ENCODE peak calls at places on chromosomes 1 and 21, in four cellular contexts. P is suprapubic skin, R is pancreas, D is sigmoid colon. C is an unnamed sample. For H3K27me3, the result is how much of the 10 kb centered on the place peaks cover.

GRCh38 chr1:202691846-202692245 is 18.4 kb downstream of the SYT2 start:
- DNase-seq in P (no peak), R (no peak), D (no peak), C (no peak)

GRCh38 chr21:42962360-42963007 is 11.9 kb upstream of the PKNOX1 start:
- DNase-seq in P (no peak), D (peak), R (no peak), C (no peak)

GRCh38 chr1:240107058-240107684 is 15.5 kb downstream of the FMN2 start:
- DNase-seq in P (no peak), D (no peak), R (no peak), C (no peak)

GRCh38 chr21:45467221-45467779 is 62.3 kb downstream of the COL18A1 start:
- DNase-seq in P (no peak), D (no peak), R (no peak), C (no peak)

GRCh38 chr1:9385801-9386573 is 93.3 kb downstream of the SPSB1 start:
- DNase-seq in R (no peak), D (no peak), P (no peak), C (no peak)

GRCh38 chr1:81335876-81336275 is 464.9 kb upstream of the ADGRL2 start:
- DNase-seq in P (no peak), D (no peak), R (no peak), C (no peak)

GRCh38 chr1:156623946-156624813 is 5.0 kb downstream of the HAPLN2 start:
- DNase-seq in P (no peak), R (peak), D (peak), C (no peak)

GRCh38 chr1:197955486-197956394 is 38.6 kb downstream of the LHX9 start:
- DNase-seq in P (no peak), R (no peak), D (no peak), C (no peak)

GRCh38 chr1:43292679-43293078 is 7.3 kb upstream of the C1orf210 start:
- DNase-seq in P (no peak), R (no peak), D (no peak), C (no peak)

GRCh38 chr1:25744140-25744581 is 55.8 kb upstream of the SELENON start:
- DNase-seq in R (peak), P (peak), D (peak), C (no peak)

GRCh38 chr21:37119421-37120218 is 46.6 kb downstream of the TTC3 start:
- DNase-seq in P (no peak), R (no peak), D (no peak), C (no peak)

GRCh38 chr1:19321071-19321470 is 8.9 kb downstream of the SLC66A1 start:
- DNase-seq in R (no peak), P (no peak), D (no peak), C (no peak)

GRCh38 chr1:218642033-218642954 is 297.2 kb downstream of the TGFB2 start:
- DNase-seq in P (no peak), D (no peak), R (no peak), C (no peak)

GRCh38 chr1:155307247-155307740 is 1.4 kb upstream of the FDPS start:
- DNase-seq in R (no peak), P (no peak), D (no peak), C (no peak)

GRCh38 chr21:39625211-39625895 is 12.6 kb downstream of the B3GALT5 start:
- DNase-seq in P (no peak), D (no peak), R (no peak), C (no peak)

GRCh38 chr1:78068681-78069283 is 23.0 kb downstream of the GIPC2 start:
- DNase-seq in D (no peak), P (no peak), R (no peak), C (no peak)

GRCh38 chr1:179803916-179804315 is 60.8 kb downstream of the FAM163A start:
- DNase-seq in D (no peak), R (no peak), P (no peak), C (no peak)

GRCh38 chr1:20593766-20594165 is 4.9 kb downstream of the CDA start:
- DNase-seq in D (no peak), R (no peak), P (no peak), C (no peak)

GRCh38 chr1:63888984-63889383 is 115.2 kb downstream of the ROR1 start:
- DNase-seq in D (no peak), P (no peak), R (no peak), C (no peak)

GRCh38 chr21:17359781-17360180 is 153.1 kb upstream of the CXADR start:
- DNase-seq in P (no peak), R (no peak), D (no peak), C (no peak)

GRCh38 chr1:38551908-38552307 is 307.7 kb downstream of the RRAGC start:
- DNase-seq in P (no peak), D (no peak), R (no peak), C (no peak)

GRCh38 chr1:237124856-237125462 is 83.0 kb downstream of the RYR2 start:
- DNase-seq in R (no peak), P (no peak), D (no peak), C (no peak)

GRCh38 chr1:12454406-12455391 is 163.3 kb downstream of the DHRS3 start:
- DNase-seq in P (peak), R (no peak), D (peak), C (no peak)

GRCh38 chr1:205065666-205066065 is 18.6 kb downstream of the TMEM81 start:
- DNase-seq in P (peak), D (peak), R (no peak), C (no peak)

GRCh38 chr1:24216730-24217129 is 29.6 kb upstream of the IFNLR1 start:
- DNase-seq in D (no peak), P (no peak), R (no peak), C (no peak)

GRCh38 chr21:45556645-45557601 is 14.7 kb upstream of the SLC19A1 start:
- DNase-seq in D (peak), R (no peak), P (peak), C (no peak)

GRCh38 chr1:231019711-231020110 is 20.3 kb downstream of the FAM89A start:
- DNase-seq in D (no peak), R (no peak), P (no peak), C (no peak)

GRCh38 chr1:35660581-35661473 is 19.5 kb upstream of the PSMB2 start:
- DNase-seq in P (no peak), D (no peak), R (no peak), C (no peak)

GRCh38 chr1:234246638-234247116 is 126.6 kb upstream of the COA6 start:
- DNase-seq in D (no peak), R (no peak), P (no peak), C (peak)

GRCh38 chr1:152182431-152182830 is 23.4 kb upstream of the RPTN start:
- DNase-seq in D (no peak), R (no peak), P (no peak), C (no peak)

GRCh38 chr1:219066631-219067349 is 106.9 kb upstream of the LYPLAL1 start:
- DNase-seq in D (no peak), R (no peak), P (no peak), C (no peak)

GRCh38 chr1:165949335-165950130 is 122.1 kb downstream of the UCK2 start:
- DNase-seq in D (no peak), P (no peak), R (no peak), C (no peak)

GRCh38 chr1:183032122-183032921 is 9.1 kb downstream of the LAMC1 start:
- DNase-seq in D (no peak), R (no peak), P (no peak), C (no peak)

GRCh38 chr1:41464886-41465285 is 19.6 kb downstream of the EDN2 start:
- DNase-seq in D (no peak), P (no peak), R (no peak), C (no peak)

DNA sequence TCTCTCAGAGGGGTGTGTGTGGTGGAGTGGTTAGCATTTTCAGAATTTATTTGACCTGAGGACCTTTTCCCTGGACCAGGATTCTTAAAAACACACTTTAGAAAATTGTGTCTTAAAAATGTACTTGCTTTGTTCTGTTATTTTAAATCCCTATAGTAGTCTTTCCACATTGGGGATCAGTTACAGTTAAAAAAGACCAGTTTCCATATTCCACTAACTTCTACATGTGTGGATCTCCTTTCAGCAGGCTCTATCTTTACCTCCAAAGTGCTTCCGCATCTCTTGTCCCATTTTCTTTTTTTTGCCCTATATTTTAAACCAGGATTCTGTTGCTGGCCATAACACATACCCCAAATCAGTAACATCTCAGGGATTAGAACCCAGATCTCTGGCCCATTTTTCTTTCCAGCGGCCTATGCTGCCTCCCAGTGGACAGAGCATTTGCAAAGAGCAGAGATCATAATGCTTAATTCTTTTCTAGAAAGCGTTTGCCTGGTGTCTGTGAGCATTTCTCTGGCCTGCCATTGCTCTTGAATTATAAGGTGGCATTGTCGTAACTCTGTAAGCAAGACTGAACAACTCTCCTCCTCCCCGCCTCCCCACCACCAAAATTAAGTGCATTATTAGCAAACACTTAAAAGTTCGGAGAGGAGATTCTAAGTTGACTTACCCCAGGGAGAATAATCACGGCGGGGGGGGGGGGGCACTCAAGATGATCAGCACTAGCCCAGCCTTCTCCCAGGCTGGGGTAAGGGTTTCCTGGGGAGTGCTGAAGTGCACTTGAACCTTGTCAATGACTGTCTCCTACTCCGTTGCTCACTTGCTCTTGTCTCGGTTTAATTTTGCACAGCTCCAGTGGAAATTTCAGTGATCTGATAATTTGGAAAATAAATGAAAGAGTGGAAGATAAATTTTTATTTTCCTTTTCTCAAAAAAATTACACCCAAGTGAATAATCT is 58.9 kb downstream of the PBX1 start:
- DNase-seq in P (no peak), R (no peak), D (no peak), C (no peak)
- TF ChIP-seq CTCF in P (peak), R (peak), D (peak), C (peak)

DNA sequence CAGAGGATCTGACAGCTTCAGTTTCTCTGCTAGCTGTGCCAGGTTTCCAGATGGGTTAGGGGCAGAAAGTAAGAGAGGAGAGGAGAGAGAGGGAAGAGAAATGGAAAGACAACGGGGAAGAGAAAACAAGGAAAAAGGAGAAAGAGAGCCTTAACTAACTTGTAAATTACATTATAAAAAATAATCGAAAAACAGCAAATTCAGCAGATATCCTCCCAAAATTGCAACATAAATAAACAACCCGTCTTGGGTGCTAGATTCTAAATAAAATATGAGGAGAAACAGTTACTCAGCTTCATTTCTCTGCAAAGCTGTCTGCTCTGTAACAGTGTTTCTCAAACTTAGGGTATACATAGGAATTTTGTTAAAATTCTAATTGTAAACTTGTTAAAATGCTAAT is 29.2 kb downstream of the SEC16B start:
- DNase-seq in P (no peak), D (no peak), R (no peak), C (no peak)
- H3K4me3 ChIP-seq in P (no peak), D (no peak), R (no peak), C (no peak)

GRCh38 chr1:33342041-33342723 is 21.3 kb upstream of the A3GALT2 start:
- DNase-seq in R (peak), P (peak), D (peak), C (peak)

GRCh38 chr1:33343539-33343938 is 22.6 kb upstream of the A3GALT2 start:
- DNase-seq in D (no peak), R (no peak), P (no peak), C (no peak)

GRCh38 chr1:33339413-33339812 is 18.5 kb upstream of the A3GALT2 start:
- DNase-seq in D (peak), R (no peak), P (no peak), C (no peak)

GRCh38 chr1:33338495-33339211 is 17.8 kb upstream of the A3GALT2 start:
- DNase-seq in D (peak), P (no peak), R (peak), C (no peak)

GRCh38 chr1:33341190-33341589 is 20.3 kb upstream of the A3GALT2 start:
- DNase-seq in P (no peak), R (no peak), D (no peak), C (no peak)
- H3K27me3 ChIP-seq in P (under half), R (under half), D (under half), C (under half)

DNA sequence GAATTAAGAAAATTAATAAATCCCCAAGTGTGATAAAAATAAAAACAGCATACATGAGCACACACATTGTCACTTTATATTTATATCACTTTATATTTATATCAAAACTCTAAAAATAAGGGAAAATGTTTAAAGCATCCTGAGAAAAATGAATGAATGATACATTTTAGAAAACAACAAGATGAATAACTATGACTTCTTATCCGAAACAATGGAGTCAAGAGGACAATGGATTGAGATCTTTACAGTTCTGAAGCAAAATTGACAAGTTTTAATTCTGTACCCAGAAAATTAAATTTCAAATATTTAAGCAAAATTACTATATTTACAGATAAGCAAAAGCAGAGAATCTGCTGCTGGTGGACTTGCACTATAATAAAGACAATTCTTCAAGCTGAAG is 512.6 kb downstream of the MRPL39 start:
- DNase-seq in P (no peak), D (no peak), R (no peak), C (no peak)
- TF ChIP-seq CTCF in P (no peak), D (no peak), R (no peak), C (no peak)

DNA sequence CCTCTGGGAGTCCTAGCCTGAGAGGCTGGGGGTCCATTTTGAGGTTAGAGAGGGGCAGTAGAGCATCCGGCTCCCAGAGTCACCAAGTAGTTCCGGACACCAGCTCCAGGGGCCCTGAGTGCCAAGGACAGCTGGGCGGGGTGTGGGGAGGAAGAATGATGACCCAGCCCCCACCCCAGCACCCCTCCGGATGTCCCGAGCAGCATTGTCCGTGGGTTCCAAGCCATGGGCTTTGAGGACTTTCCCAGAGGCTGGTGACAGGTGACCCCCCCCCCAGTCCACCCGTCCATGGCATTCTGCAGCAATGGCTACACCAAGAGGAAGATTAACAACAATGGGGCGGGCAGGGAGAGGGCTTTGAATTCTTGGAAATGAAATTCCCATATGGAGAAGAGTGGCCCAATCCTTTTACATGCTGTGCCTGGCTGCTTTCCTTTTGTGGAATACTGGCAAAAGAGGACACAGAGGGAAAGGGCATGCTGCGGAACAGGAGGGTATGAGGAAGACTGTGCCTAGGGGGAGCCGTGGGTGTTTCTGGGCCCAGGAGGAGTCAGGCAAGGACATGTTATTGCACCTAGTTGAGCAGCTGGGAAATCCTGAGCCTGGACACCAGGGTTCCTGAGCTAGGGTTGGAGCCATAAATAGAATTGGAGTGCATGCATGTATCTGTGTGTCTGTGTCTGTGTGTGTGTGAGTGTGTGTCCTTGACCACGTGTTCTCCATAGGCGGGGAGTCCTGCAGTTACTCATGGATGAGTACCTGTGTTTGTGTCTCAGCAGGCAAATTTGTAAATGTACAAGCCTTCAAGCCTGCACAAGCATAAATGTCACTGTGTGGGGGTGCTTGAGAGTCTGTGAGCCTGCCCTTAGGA is 953 bp downstream of the ATP1A2 start:
- DNase-seq in D (no peak), R (no peak), P (no peak), C (no peak)
- H3K4me3 ChIP-seq in D (peak), R (no peak), P (peak), C (no peak)

GRCh38 chr21:41142051-41142795 is 25.7 kb upstream of the BACE2 start:
- DNase-seq in D (no peak), R (peak), P (no peak), C (no peak)
- H3K27me3 ChIP-seq in D (under half), R (under half), P (under half), C (under half)

GRCh38 chr1:26785611-26786436 is 1.9 kb upstream of the PIGV start:
- DNase-seq in R (no peak), D (no peak), P (no peak), C (no peak)

GRCh38 chr1:26788515-26788785 is 700 bp downstream of the PIGV start:
- DNase-seq in D (no peak), P (no peak), R (no peak), C (no peak)

GRCh38 chr1:26786437-26787380 is 1.0 kb upstream of the PIGV start:
- DNase-seq in D (peak), P (peak), R (peak), C (peak)

GRCh38 chr1:26787706-26788514 is at the start of gene PIGV:
- DNase-seq in D (peak), R (peak), P (peak), C (peak)

GRCh38 chr1:26787381-26787705 is 407 bp upstream of the PIGV start:
- DNase-seq in P (no peak), D (no peak), R (no peak), C (no peak)
- TF ChIP-seq CTCF in P (no peak), D (no peak), R (no peak), C (no peak)